ENCODE peak calls at places on chromosomes 3 and 15, in seven cellular contexts. One of them, this sample, is unnamed.

GRCh38 chr3:50166309-50167019 is 11.3 kb downstream of the SEMA3F start:
- DNase-seq in mesenchymal stem cell: no peak
- DNase-seq in GM18507: no peak
- DNase-seq in amniotic stem cell: no peak
- DNase-seq in left colon: no peak
- DNase-seq in choroid plexus epithelial cell: no peak
- DNase-seq in GM13976: no peak
- DNase-seq in this sample: no peak

GRCh38 chr3:104604326-104605010 is 762.2 kb upstream of the ALCAM start:
- DNase-seq in GM18507: no peak
- DNase-seq in amniotic stem cell: no peak
- DNase-seq in GM13976: no peak
- DNase-seq in left colon: no peak
- DNase-seq in mesenchymal stem cell: peak
- DNase-seq in choroid plexus epithelial cell: peak
- DNase-seq in this sample: no peak

GRCh38 chr15:91075761-91076160 is 24.3 kb upstream of the SV2B start:
- DNase-seq in GM18507: no peak
- DNase-seq in amniotic stem cell: no peak
- DNase-seq in GM13976: no peak
- DNase-seq in left colon: no peak
- DNase-seq in choroid plexus epithelial cell: no peak
- DNase-seq in mesenchymal stem cell: no peak
- DNase-seq in this sample: no peak

GRCh38 chr15:39130556-39131379 is 450.1 kb upstream of the THBS1 start:
- DNase-seq in choroid plexus epithelial cell: no peak
- DNase-seq in GM13976: no peak
- DNase-seq in left colon: no peak
- DNase-seq in GM18507: no peak
- DNase-seq in amniotic stem cell: no peak
- DNase-seq in mesenchymal stem cell: peak
- DNase-seq in this sample: no peak

GRCh38 chr3:120160050-120160449 is 65.8 kb upstream of the GSK3B start:
- DNase-seq in GM18507: no peak
- DNase-seq in amniotic stem cell: peak
- DNase-seq in left colon: no peak
- DNase-seq in mesenchymal stem cell: peak
- DNase-seq in choroid plexus epithelial cell: peak
- DNase-seq in GM13976: no peak
- DNase-seq in this sample: peak

GRCh38 chr3:35785540-35785939 is 146.2 kb downstream of the ARPP21 start:
- DNase-seq in left colon: no peak
- DNase-seq in GM13976: no peak
- DNase-seq in choroid plexus epithelial cell: no peak
- DNase-seq in amniotic stem cell: no peak
- DNase-seq in mesenchymal stem cell: no peak
- DNase-seq in GM18507: no peak
- DNase-seq in this sample: no peak

GRCh38 chr3:184178522-184179138 is 4.0 kb downstream of the AP2M1 start:
- DNase-seq in mesenchymal stem cell: no peak
- DNase-seq in left colon: no peak
- DNase-seq in amniotic stem cell: no peak
- DNase-seq in choroid plexus epithelial cell: no peak
- DNase-seq in GM18507: no peak
- DNase-seq in GM13976: no peak
- DNase-seq in this sample: no peak

GRCh38 chr15:73052679-73053397 is 575 bp downstream of the NEO1 start:
- DNase-seq in GM18507: peak
- DNase-seq in left colon: peak
- DNase-seq in amniotic stem cell: no peak
- DNase-seq in GM13976: peak
- DNase-seq in mesenchymal stem cell: peak
- DNase-seq in choroid plexus epithelial cell: peak
- DNase-seq in this sample: no peak

GRCh38 chr3:51966486-51966885 is 768 bp downstream of the PCBP4 start:
- DNase-seq in GM18507: no peak
- DNase-seq in GM13976: no peak
- DNase-seq in left colon: no peak
- DNase-seq in mesenchymal stem cell: no peak
- DNase-seq in amniotic stem cell: no peak
- DNase-seq in choroid plexus epithelial cell: no peak
- DNase-seq in this sample: no peak

GRCh38 chr3:62718011-62718410 is 157.2 kb downstream of the CADPS start:
- DNase-seq in amniotic stem cell: no peak
- DNase-seq in GM18507: no peak
- DNase-seq in mesenchymal stem cell: no peak
- DNase-seq in left colon: no peak
- DNase-seq in choroid plexus epithelial cell: no peak
- DNase-seq in GM13976: no peak
- DNase-seq in this sample: peak

This sample was measured in epithelial cell of prostate.